ENCODE peak calls at places on chromosome 14, in four cellular contexts. L is glutamatergic neuron; X is central memory CD4-positive, alpha-beta T cell; M is H54. T is an unnamed sample.

GRCh38 chr14:23573384-23573783 is 5.2 kb downstream of the JPH4 start:
- DNase-seq in L (no peak), X (no peak), M (no peak), T (no peak)

GRCh38 chr14:67514203-67514607 is 18.9 kb upstream of the PLEKHH1 start:
- DNase-seq in L (no peak), X (no peak), M (no peak), T (no peak)

GRCh38 chr14:32361674-32362073 is 32.6 kb downstream of the AKAP6 start:
- DNase-seq in L (no peak), X (no peak), M (no peak), T (no peak)

GRCh38 chr14:99522457-99522891 is 41.3 kb downstream of the CCNK start:
- DNase-seq in L (peak), X (no peak), M (peak), T (no peak)

GRCh38 chr14:71665157-71665556 is 267.1 kb upstream of the RGS6 start:
- DNase-seq in L (no peak), X (no peak), M (no peak), T (no peak)

GRCh38 chr14:68506021-68506644 is 286.7 kb downstream of the ZFP36L1 start:
- DNase-seq in L (no peak), X (no peak), M (peak), T (peak)

GRCh38 chr14:21505009-21505553 is 6.1 kb downstream of the METTL3 start:
- DNase-seq in L (no peak), X (no peak), M (no peak), T (no peak)

GRCh38 chr14:55572578-55572977 is 7.4 kb upstream of the KTN1 start:
- DNase-seq in L (no peak), X (no peak), M (no peak), T (no peak)

GRCh38 chr14:100011568-100012325 is 53.5 kb upstream of the EVL start:
- DNase-seq in L (no peak), X (no peak), M (no peak), T (no peak)

GRCh38 chr14:92937229-92937937 is 14.4 kb downstream of the CHGA start:
- DNase-seq in L (no peak), X (no peak), M (no peak), T (no peak)

GRCh38 chr14:26330982-26331381 is 266.9 kb downstream of the NOVA1 start:
- DNase-seq in L (no peak), X (no peak), M (no peak), T (no peak)

GRCh38 chr14:50417853-50418252 is 21.2 kb upstream of the CDKL1 start:
- DNase-seq in L (no peak), X (no peak), M (no peak), T (no peak)

GRCh38 chr14:59483360-59483759 is 848 bp downstream of the L3HYPDH start:
- DNase-seq in L (no peak), X (no peak), M (no peak), T (no peak)

GRCh38 chr14:86739761-86740160 is 1209.8 kb downstream of the FLRT2 start:
- DNase-seq in L (no peak), X (no peak), M (no peak), T (no peak)

GRCh38 chr14:96393292-96393691 is 1.4 kb downstream of the AK7 start:
- DNase-seq in L (no peak), X (no peak), M (no peak), T (no peak)

GRCh38 chr14:26379951-26380350 is 217.9 kb downstream of the NOVA1 start:
- DNase-seq in L (no peak), X (no peak), M (no peak), T (no peak)